ENCODE peak calls at places on chromosome 19, in eight cellular contexts. N is spleen; Y is neuronal stem cell; X is CD8-positive, alpha-beta memory T cell; H is GM23338; P is cardiac muscle cell; Q is SK-N-SH; A is small intestine. C is an unnamed sample.

GRCh38 chr19:8639821-8640401 is 9.5 kb downstream of the NFILZ start:
- DNase-seq in N (no peak), Y (no peak), X (no peak), H (peak; percentile 32), P (no peak), Q (no peak), A (no peak), C (peak; percentile 77)

GRCh38 chr19:3047307-3048189 is 14.7 kb downstream of the TLE5 start:
- DNase-seq in N (peak; percentile 87), Y (peak; percentile 81), X (peak; percentile 71), H (peak; percentile 92), P (peak; percentile 86), Q (peak; percentile 67), A (peak; percentile 89), C (peak; percentile 75)

GRCh38 chr19:7970716-7971448 is 27.4 kb upstream of the TIMM44 start:
- DNase-seq in N (peak; percentile 57), Y (peak; percentile 63), X (peak; percentile 15), H (peak; percentile 94), P (peak; percentile 59), Q (peak; percentile 81), A (peak; percentile 46), C (no peak)

GRCh38 chr19:40370997-40371801 is 18.8 kb downstream of the HIPK4 start:
- DNase-seq in N (no peak), Y (no peak), X (no peak), H (no peak), P (no peak), Q (peak; percentile 10), A (no peak), C (no peak)

GRCh38 chr19:33273065-33273736 is 29.1 kb downstream of the CEBPA start:
- DNase-seq in N (peak; percentile 62), Y (no peak), X (no peak), H (no peak), P (peak; percentile 29), Q (no peak), A (no peak), C (no peak)

GRCh38 chr19:5268801-5269200 is 71.8 kb downstream of the PTPRS start:
- DNase-seq in N (no peak), Y (no peak), X (no peak), H (no peak), P (no peak), Q (no peak), A (no peak), C (no peak)

GRCh38 chr19:48812094-48812929 is 1.5 kb upstream of the BCAT2 start:
- DNase-seq in N (peak; percentile 91), Y (peak; percentile 80), X (peak; percentile 55), H (peak; percentile 94), P (peak; percentile 88), Q (peak; percentile 97), A (peak; percentile 79), C (peak; percentile 97)

GRCh38 chr19:44740351-44740824 is 8.1 kb upstream of the BCL3 start:
- DNase-seq in N (no peak), Y (no peak), X (no peak), H (no peak), P (no peak), Q (no peak), A (no peak), C (peak; percentile 74)

GRCh38 chr19:38061294-38061693 is 154.3 kb downstream of the SIPA1L3 start:
- DNase-seq in N (no peak), Y (no peak), X (no peak), H (no peak), P (peak; percentile 70), Q (no peak), A (no peak), C (no peak)

GRCh38 chr19:38977445-38978314 is 2.1 kb upstream of the FBXO17 start:
- DNase-seq in N (no peak), Y (no peak), X (no peak), H (no peak), P (no peak), Q (no peak), A (no peak), C (no peak)

DNA sequence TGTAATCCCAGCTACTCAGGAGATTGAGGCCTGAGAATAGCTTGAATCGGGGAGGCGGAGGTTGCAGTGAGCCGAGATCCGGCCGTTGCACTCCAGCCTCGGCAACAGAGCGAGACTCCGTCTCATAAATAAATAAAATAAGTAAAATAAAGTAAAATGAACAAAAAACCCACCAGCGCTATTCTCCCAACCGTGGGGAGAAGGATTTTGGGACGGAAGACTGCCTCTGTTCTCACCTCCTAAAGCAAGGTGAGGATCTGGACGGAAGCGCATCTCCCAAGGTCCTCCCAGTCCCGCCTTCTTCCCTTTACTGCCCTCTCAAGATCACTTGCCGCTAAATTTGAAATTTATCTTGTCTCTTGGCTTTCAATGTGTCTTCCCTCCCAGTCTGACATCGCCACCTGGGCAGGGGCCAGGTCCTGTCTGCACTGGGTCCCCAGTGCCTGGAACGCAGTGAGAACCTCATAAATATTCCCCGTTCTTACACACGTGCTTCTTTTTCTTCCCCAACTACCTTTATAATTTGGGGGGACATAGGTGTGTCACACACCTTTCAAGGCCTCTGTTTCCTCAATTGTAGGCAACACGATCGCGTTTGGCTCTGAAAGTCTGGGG is 1.2 kb upstream of the DNAJB1 start:
- DNase-seq in N (no peak), Y (no peak), X (no peak), H (no peak), P (no peak), Q (no peak), A (no peak), C (no peak)
- H3K4me1 ChIP-seq in N (peaks cover 59% of the 10 kb centered on the region), Y (peaks cover 13% of the 10 kb centered on the region), X (peaks cover 84% of the 10 kb centered on the region), H (peaks cover 11% of the 10 kb centered on the region), P (peaks cover 10% of the 10 kb centered on the region), Q (peaks cover 24% of the 10 kb centered on the region), A (no peaks in the 10 kb centered on the region), C (no peaks in the 10 kb centered on the region)

DNA sequence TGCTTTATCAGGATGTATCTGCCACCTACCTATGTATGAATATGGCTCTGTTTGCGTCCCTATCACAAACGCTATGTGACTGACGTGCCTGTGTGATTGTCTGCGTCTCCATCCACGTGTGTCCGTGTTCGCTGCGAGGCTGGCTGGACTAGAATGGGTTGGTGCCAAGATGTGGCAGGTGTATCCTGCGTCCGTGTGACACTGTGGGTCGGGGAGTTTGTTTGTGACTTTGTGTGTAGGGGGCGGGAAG is 6.7 kb upstream of the HOOK2 start:
- DNase-seq in N (no peak), Y (no peak), X (no peak), H (no peak), P (no peak), Q (no peak), A (no peak), C (no peak)
- H3K4me1 ChIP-seq in N (peaks cover 88% of the 10 kb centered on the region), Y (peaks cover 49% of the 10 kb centered on the region), X (peaks cover 70% of the 10 kb centered on the region), H (peaks cover 22% of the 10 kb centered on the region), P (peaks cover 24% of the 10 kb centered on the region), Q (peaks cover 70% of the 10 kb centered on the region), A (peaks cover 19% of the 10 kb centered on the region), C (peaks cover 28% of the 10 kb centered on the region)

GRCh38 chr19:16659464-16659831 is 496 bp downstream of the SMIM7 start:
- DNase-seq in N (no peak), Y (peak; percentile 3), X (no peak), H (no peak), P (no peak), Q (no peak), A (no peak), C (no peak)
- H3K4me1 ChIP-seq in N (peaks cover 31% of the 10 kb centered on the region), Y (peaks cover 4% of the 10 kb centered on the region), X (peaks cover 34% of the 10 kb centered on the region), H (peaks cover 13% of the 10 kb centered on the region), P (peaks cover 4% of the 10 kb centered on the region), Q (peaks cover 12% of the 10 kb centered on the region), A (no peaks in the 10 kb centered on the region), C (no peaks in the 10 kb centered on the region)

DNA sequence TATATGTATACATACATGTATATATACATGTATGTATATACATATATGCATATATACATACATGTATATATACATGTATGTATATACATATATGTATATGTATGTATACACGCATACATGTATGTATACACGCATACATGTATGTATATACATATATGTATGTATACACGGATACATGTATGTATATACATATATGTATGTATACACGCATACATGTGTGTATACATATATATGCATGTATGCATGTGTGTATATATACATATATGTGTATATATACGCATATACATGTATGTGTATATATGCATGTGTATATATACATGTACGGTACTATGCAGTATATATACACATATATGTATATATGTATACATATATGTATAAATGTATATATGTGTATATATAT is 2.6 kb upstream of the NCR1 start:
- DNase-seq in N (no peak), Y (no peak), X (no peak), H (no peak), P (no peak), Q (no peak), A (no peak), C (no peak)
- H3K4me1 ChIP-seq in N (no peaks in the 10 kb centered on the region), Y (no peaks in the 10 kb centered on the region), X (no peaks in the 10 kb centered on the region), H (peaks cover 18% of the 10 kb centered on the region), P (no peaks in the 10 kb centered on the region), Q (no peaks in the 10 kb centered on the region), A (no peaks in the 10 kb centered on the region), C (no peaks in the 10 kb centered on the region)

DNA sequence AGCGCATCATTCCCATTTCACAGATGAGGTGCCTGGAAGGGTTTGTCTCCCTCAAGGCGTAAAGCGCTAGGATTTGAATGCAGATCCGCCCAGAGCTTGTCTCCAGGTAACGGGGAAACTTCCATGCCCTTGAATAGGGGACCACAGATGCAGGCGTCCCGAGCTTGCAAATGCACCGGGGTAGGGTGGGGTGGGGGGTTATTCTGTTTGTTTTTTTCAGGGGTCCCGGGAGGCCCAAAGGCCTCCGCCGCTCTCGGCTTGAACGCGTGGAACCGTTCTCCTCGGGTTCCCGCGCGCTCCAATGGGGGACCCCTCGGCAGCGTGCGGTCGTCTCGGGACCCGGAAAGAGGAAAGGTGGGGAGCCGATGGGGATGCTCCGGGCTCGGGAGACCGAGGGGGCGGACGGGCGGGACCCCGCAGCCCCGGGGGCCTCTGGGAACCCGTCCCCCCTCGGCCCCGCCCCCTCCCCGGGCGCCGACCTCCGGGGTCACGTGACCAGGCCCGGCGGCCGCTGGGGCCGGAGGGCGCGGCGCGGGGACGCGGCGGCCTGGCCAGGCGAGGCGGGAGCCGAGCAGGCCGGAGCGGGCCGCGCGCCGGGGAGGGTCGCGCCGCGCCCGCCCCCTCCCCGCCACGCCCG is at the start of gene PKN1:
- DNase-seq in N (peak; percentile 89), Y (peak; percentile 67), X (peak; percentile 53), H (peak; percentile 88), P (peak; percentile 46), Q (peak; percentile 95), A (no peak), C (peak; percentile 65)
- H3K4me1 ChIP-seq in N (peaks cover 49% of the 10 kb centered on the region), Y (peaks cover 8% of the 10 kb centered on the region), X (peaks cover 35% of the 10 kb centered on the region), H (peaks cover 12% of the 10 kb centered on the region), P (peaks cover 6% of the 10 kb centered on the region), Q (peaks cover 15% of the 10 kb centered on the region), A (no peaks in the 10 kb centered on the region), C (no peaks in the 10 kb centered on the region)